ENCODE peak calls at places on chromosomes 4 and X, in four cellular contexts. F, H, E and X are unnamed samples. For H3K4me1, the result is how much of the 10 kb centered on the place peaks cover.

GRCh38 chrX:71070531-71070930 is 2.4 kb upstream of the SNX12 start:
- DNase-seq in E (no peak), F (no peak), H (no peak), X (no peak)

GRCh38 chrX:131366387-131366786 is 77.3 kb upstream of the IGSF1 start:
- DNase-seq in H (no peak), E (peak), F (no peak), X (no peak)

GRCh38 chr4:155828628-155829027 is 37.4 kb downstream of the ASIC5 start:
- DNase-seq in E (no peak), H (peak), F (no peak), X (no peak)

GRCh38 chr4:145216532-145216931 is 36.1 kb upstream of the OTUD4 start:
- DNase-seq in H (peak), F (no peak), E (no peak), X (peak)

GRCh38 chr4:4457803-4458550 is 71.1 kb downstream of the NSG1 start:
- DNase-seq in H (peak), F (no peak), E (no peak), X (no peak)

GRCh38 chrX:44343412-44343942 is at the start of gene EFHC2:
- DNase-seq in E (peak), H (peak), F (peak), X (no peak)

GRCh38 chr4:169410839-169411770 is 140.3 kb upstream of the SH3RF1 start:
- DNase-seq in H (peak), E (peak), F (no peak), X (peak)

GRCh38 chr4:17097369-17097768 is 198.9 kb upstream of the LDB2 start:
- DNase-seq in H (no peak), F (no peak), E (no peak), X (no peak)

GRCh38 chr4:55078987-55079386 is 46.4 kb downstream of the KDR start:
- DNase-seq in H (peak), F (no peak), E (no peak), X (no peak)

GRCh38 chrX:39170432-39170831 is 369.2 kb downstream of the MID1IP1 start:
- DNase-seq in H (no peak), F (no peak), E (no peak), X (no peak)

GRCh38 chr4:176187610-176188009 is 7.8 kb downstream of the SPATA4 start:
- DNase-seq in H (peak), E (peak), F (no peak), X (peak)

GRCh38 chr4:7425171-7425570 is 9.6 kb downstream of the PSAPL1 start:
- DNase-seq in H (no peak), F (peak), E (no peak), X (no peak)

GRCh38 chr4:2248044-2248780 is 6.3 kb upstream of the HAUS3 start:
- DNase-seq in F (peak), E (peak), H (no peak), X (no peak)

GRCh38 chr4:126627255-126627654 is 1005.5 kb upstream of the INTU start:
- DNase-seq in E (no peak), H (peak), F (no peak), X (no peak)

GRCh38 chr4:105634402-105634801 is 74.1 kb downstream of the INTS12 start:
- DNase-seq in H (no peak), E (no peak), F (no peak), X (no peak)

GRCh38 chr4:64584981-64585557 is 175.8 kb upstream of the TECRL start:
- DNase-seq in H (peak), E (peak), F (no peak), X (no peak)

GRCh38 chrX:18422325-18422724 is 3.1 kb upstream of the CDKL5 start:
- DNase-seq in H (peak), F (no peak), E (no peak), X (peak)

GRCh38 chr4:12729384-12729783 is 754.8 kb downstream of the RAB28 start:
- DNase-seq in E (peak), F (no peak), H (peak), X (no peak)

GRCh38 chr4:64200001-64200555 is 209.2 kb downstream of the TECRL start:
- DNase-seq in E (no peak), H (no peak), F (no peak), X (no peak)

GRCh38 chr4:26864904-26865303 is 4.3 kb downstream of the STIM2 start:
- DNase-seq in E (no peak), F (no peak), H (no peak), X (no peak)

GRCh38 chr4:38049545-38050170 is 89.5 kb downstream of the PTTG2 start:
- DNase-seq in F (no peak), H (no peak), E (no peak), X (peak)

GRCh38 chr4:133969202-133969873 is 232.3 kb downstream of the PABPC4L start:
- DNase-seq in E (peak), F (no peak), H (peak), X (peak)

GRCh38 chr4:170259631-170260153 is 169.9 kb upstream of the AADAT start:
- DNase-seq in H (peak), E (peak), F (peak), X (peak)

GRCh38 chrX:69019073-69019890 is 146.0 kb downstream of the PJA1 start:
- DNase-seq in H (no peak), F (no peak), E (no peak), X (no peak)

GRCh38 chr4:141130947-141131545 is 2.2 kb downstream of the RNF150 start:
- DNase-seq in H (peak), E (no peak), F (no peak), X (no peak)

GRCh38 chr4:48270516-48270897 is 869 bp upstream of the TEC start:
- DNase-seq in H (no peak), F (no peak), E (no peak), X (no peak)

GRCh38 chr4:104592894-104593470 is 98.3 kb upstream of the CXXC4 start:
- DNase-seq in E (peak), H (peak), F (no peak), X (no peak)

GRCh38 chrX:110341189-110342035 is 17.2 kb upstream of the RTL9 start:
- DNase-seq in F (no peak), E (no peak), H (peak), X (peak)

GRCh38 chr4:82889287-82889686 is 1.7 kb downstream of the SEC31A start:
- DNase-seq in E (peak), F (no peak), H (no peak), X (no peak)

GRCh38 chrX:99795495-99795894 is 614.6 kb downstream of the PCDH19 start:
- DNase-seq in F (no peak), E (no peak), H (no peak), X (no peak)

GRCh38 chr4:48340276-48340904 is 939 bp upstream of the SLAIN2 start:
- DNase-seq in H (peak), F (peak), E (peak), X (peak)

GRCh38 chrX:138791551-138791950 is 80.0 kb upstream of the FGF13 start:
- DNase-seq in H (peak), F (no peak), E (no peak), X (no peak)

GRCh38 chrX:108224727-108225455 is 133.3 kb downstream of the ATG4A start:
- DNase-seq in E (peak), H (peak), F (no peak), X (no peak)

GRCh38 chr4:159283697-159284492 is 181.0 kb downstream of the RAPGEF2 start:
- DNase-seq in H (peak), E (no peak), F (no peak), X (peak)

GRCh38 chr4:113636438-113636818 is 125.1 kb downstream of the CAMK2D start:
- DNase-seq in E (no peak), H (no peak), F (no peak), X (no peak)
- TF ChIP-seq CTCF in E (no peak), H (no peak), F (peak), X (no peak)

GRCh38 chr4:94451669-94452475 is at the start of gene PDLIM5:
- DNase-seq in F (peak), E (peak), H (peak), X (peak)

GRCh38 chr4:94453534-94453963 is 1.8 kb downstream of the PDLIM5 start:
- DNase-seq in F (no peak), E (peak), H (no peak), X (no peak)

GRCh38 chr4:94455081-94455480 is 3.3 kb downstream of the PDLIM5 start:
- DNase-seq in F (peak), E (peak), H (peak), X (no peak)

GRCh38 chr4:94452476-94453300 is 946 bp downstream of the PDLIM5 start:
- DNase-seq in F (peak), H (peak), E (peak), X (peak)

DNA sequence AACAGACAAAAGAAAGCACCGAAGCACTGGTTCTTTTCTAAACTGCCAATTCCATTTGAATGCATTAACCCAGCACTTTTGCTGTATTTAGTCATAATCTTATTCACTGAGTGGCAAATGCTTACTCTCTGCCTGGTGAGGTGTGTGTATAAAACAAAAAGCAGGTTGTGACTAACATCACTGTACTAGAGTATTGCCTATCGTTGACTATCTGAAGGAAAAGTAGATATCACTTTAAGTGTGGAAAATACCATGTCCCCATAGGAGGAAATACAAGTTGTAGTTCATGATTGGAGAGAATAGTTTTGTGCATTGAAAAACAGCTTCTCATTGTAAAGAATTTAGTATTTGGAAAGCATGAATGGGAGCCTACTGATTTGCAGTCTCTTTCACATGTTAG is 2.7 kb downstream of the PDLIM5 start:
- DNase-seq in H (peak), E (no peak), F (no peak), X (peak)
- H3K4me1 ChIP-seq in H (under half), E (under half), F (under half), X (under half)

GRCh38 chr4:115664285-115664684 is 550.9 kb upstream of the NDST4 start:
- DNase-seq in E (peak), H (no peak), F (no peak), X (no peak)
- H3K27ac ChIP-seq in E (no peak), H (no peak), F (no peak), X (no peak)

DNA sequence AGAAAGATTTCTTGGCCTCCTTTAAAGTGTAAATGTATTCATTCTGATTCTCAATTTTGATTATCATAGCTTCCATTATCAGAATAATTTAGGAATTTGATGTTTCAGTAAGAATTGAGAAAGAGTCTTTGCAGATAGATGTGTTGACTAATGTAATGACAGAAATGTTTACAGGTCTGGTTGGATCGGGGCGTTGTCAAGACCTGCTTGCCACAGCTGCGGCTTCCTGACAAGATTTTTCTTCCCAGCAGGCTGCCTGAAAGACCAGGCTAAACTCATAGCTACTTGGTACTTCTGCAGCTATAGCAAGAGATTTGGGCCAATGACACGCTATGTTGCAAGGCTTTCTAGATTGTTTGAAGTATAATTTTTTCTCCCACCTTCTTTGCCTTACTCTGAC is 91.5 kb upstream of the ANKRD50 start:
- DNase-seq in H (no peak), F (no peak), E (no peak), X (peak)
- TF ChIP-seq CTCF in H (no peak), F (no peak), E (no peak), X (no peak)

GRCh38 chr4:76703676-76704075 is 194.3 kb downstream of the SOWAHB start:
- DNase-seq in H (peak), F (no peak), E (no peak), X (peak)
- H3K4me1 ChIP-seq in H (under half), F (under half), E (half or more), X (under half)

DNA sequence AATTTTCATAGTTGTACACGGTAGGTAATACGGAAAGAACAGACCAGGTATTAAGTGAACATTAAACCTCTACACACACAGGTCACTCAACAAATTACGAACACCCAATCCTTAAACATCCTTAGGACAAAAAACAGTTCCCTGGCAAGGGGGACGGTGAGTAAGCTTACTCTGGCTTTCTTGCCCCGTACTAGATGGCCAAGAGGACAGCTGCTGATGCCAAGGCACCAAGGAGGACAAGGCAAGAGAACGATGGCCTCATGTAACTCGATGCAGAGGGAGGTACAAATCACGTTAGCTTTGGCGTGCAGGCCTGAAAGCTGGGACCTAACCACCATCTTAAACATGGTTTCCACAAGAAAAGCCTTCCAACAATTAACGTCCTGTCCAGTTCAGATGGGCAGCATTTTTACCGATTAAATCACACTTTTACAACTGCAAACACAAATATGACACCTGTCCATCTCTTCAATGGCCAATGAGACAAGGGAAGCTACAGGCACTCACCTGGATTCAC is 23.7 kb downstream of the FAT1 start:
- DNase-seq in F (no peak), H (no peak), E (no peak), X (no peak)
- H3K27ac ChIP-seq in F (no peak), H (peak), E (peak), X (no peak)

DNA sequence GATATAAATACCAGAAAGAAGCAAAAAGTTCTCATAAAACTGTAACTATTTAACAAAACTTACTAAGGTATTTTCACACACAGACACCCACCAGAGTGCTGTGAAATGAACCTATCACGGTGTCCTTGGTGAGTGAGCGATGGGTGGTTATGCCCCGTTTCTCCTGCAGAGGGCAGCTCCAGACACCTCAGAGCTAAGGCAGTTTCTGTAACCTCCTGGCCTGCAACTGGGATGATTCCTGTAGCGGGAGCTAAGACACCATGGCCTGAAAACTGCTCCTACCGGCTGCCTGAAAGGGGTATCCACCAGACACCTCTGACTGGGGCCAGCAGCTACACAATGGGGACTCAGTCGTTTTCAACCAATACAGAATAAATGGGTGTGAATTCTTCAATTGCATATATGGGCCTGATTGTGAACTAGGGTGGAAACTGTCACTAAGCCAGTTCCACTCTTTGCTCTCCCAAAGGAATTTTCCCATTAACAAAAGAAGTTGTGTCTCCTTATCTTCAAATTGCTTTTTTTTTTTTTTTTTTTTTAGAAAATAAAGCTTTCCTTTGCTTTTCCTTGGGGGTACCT is 2375.8 kb upstream of the TENM3 start:
- DNase-seq in F (peak), E (peak), H (peak), X (peak)
- TF ChIP-seq CTCF in F (peak), E (peak), H (peak), X (peak)

DNA sequence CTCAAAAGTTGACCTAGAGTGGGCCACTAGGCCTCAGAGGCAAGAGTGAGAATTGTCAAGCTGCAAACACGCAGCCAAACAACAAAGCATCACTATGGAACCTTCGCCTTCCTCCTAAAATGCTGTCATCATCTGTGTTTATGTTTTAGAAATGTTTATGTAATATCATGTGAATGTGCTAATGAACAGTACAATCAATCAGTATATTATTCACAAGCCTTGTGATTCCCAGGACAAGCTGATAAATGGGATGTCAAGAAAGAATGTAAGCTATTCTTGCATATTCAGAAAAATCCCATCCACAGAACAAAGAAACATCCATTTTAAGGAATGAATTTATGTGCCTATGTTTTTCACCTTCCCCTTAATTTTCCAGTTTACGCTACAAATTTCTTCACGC is 65.6 kb downstream of the LEF1 start:
- DNase-seq in F (no peak), H (peak), E (no peak), X (no peak)
- H3K4me1 ChIP-seq in F (under half), H (under half), E (under half), X (under half)